ENCODE peak calls at places on chromosome 19, in six cellular contexts. Y is NB4, P is ELR, F is neural crest cell, J is KG1, W is choroid plexus epithelial cell. O is an unnamed sample.

GRCh38 chr19:1672038-1672768 is 19.8 kb upstream of the TCF3 start:
- DNase-seq in Y (peak), P (peak), F (no peak), J (no peak), W (peak), O (peak)

GRCh38 chr19:40553885-40554857 is 22.5 kb upstream of the SHKBP1 start:
- DNase-seq in Y (no peak), P (no peak), F (no peak), J (no peak), W (no peak), O (no peak)

GRCh38 chr19:44882063-44882462 is 9.0 kb upstream of the TOMM40 start:
- DNase-seq in Y (no peak), P (no peak), F (no peak), J (no peak), W (no peak), O (no peak)

GRCh38 chr19:46181386-46181774 is 33.3 kb downstream of the IGFL2 start:
- DNase-seq in Y (peak), P (peak), F (no peak), J (no peak), W (peak), O (peak)

GRCh38 chr19:1261863-1262686 is 7.1 kb upstream of the CIRBP start:
- DNase-seq in Y (no peak), P (peak), F (no peak), J (no peak), W (no peak), O (no peak)

GRCh38 chr19:56983804-56984203 is 136.0 kb upstream of the USP29 start:
- DNase-seq in Y (no peak), P (no peak), F (no peak), J (no peak), W (no peak), O (no peak)

GRCh38 chr19:43450545-43450997 is 14.8 kb downstream of the LYPD3 start:
- DNase-seq in Y (no peak), P (peak), F (no peak), J (no peak), W (peak), O (peak)

GRCh38 chr19:37055330-37055729 is 22.9 kb upstream of the ZNF420 start:
- DNase-seq in Y (no peak), P (no peak), F (no peak), J (no peak), W (no peak), O (no peak)

GRCh38 chr19:36488816-36489138 is 584 bp downstream of the ZNF566 start:
- DNase-seq in Y (peak), P (peak), F (no peak), J (peak), W (no peak), O (peak)

O was measured in MV-4-11.